ENCODE peak calls at places on chromosomes 11 and 22, in nine cellular contexts. J is GM12865; A is CD8-positive, alpha-beta T cell; Z is GM13977; M is cardiac muscle cell; D is tibial nerve; G is MCF 10A; E is vagina; X is mucosa of descending colon. H is an unnamed sample.

GRCh38 chr11:3808846-3809623 is 675 bp downstream of the PGAP2 start:
- DNase-seq in J (peak), A (no peak), Z (peak), M (peak), D (no peak), G (peak), E (no peak), X (no peak), H (peak)

GRCh38 chr11:69657911-69658605 is 17.1 kb downstream of the LTO1 start:
- DNase-seq in J (no peak), A (no peak), Z (no peak), M (peak), D (no peak), G (no peak), E (no peak), X (peak), H (no peak)

GRCh38 chr22:26503758-26504157 is 8.5 kb downstream of the TFIP11 start:
- DNase-seq in J (no peak), A (no peak), Z (no peak), M (no peak), D (no peak), G (no peak), E (no peak), X (no peak), H (no peak)

GRCh38 chr11:117723625-117724024 is 73.4 kb downstream of the DSCAML1 start:
- DNase-seq in J (no peak), A (no peak), Z (no peak), M (no peak), D (no peak), G (peak), E (no peak), X (no peak), H (no peak)

GRCh38 chr11:110921742-110922200 is 209.5 kb upstream of the ARHGAP20 start:
- DNase-seq in J (no peak), A (no peak), Z (no peak), M (peak), D (no peak), G (peak), E (no peak), X (no peak), H (no peak)

GRCh38 chr11:58494096-58494495 is 13.8 kb downstream of the OR5B21 start:
- DNase-seq in J (no peak), A (no peak), Z (no peak), M (no peak), D (no peak), G (no peak), E (no peak), X (no peak), H (no peak)

GRCh38 chr22:32206774-32207758 is 2.2 kb upstream of the RFPL2 start:
- DNase-seq in J (peak), A (no peak), Z (peak), M (peak), D (no peak), G (peak), E (no peak), X (peak), H (no peak)

GRCh38 chr11:107731911-107732310 is 20.1 kb upstream of the SLN start:
- DNase-seq in J (no peak), A (no peak), Z (no peak), M (no peak), D (no peak), G (no peak), E (no peak), X (no peak), H (no peak)

GRCh38 chr11:68686486-68686885 is 2.1 kb downstream of the GAL start:
- DNase-seq in J (no peak), A (no peak), Z (no peak), M (no peak), D (no peak), G (no peak), E (no peak), X (no peak), H (no peak)

GRCh38 chr22:24164823-24165379 is 16.4 kb upstream of the SUSD2 start:
- DNase-seq in J (no peak), A (no peak), Z (no peak), M (no peak), D (no peak), G (no peak), E (no peak), X (no peak), H (no peak)

GRCh38 chr11:105167244-105167643 is 27.7 kb upstream of the CARD18 start:
- DNase-seq in J (no peak), A (no peak), Z (no peak), M (no peak), D (no peak), G (no peak), E (no peak), X (no peak), H (no peak)

GRCh38 chr11:990101-990500 is 46.4 kb downstream of the MUC6 start:
- DNase-seq in J (no peak), A (no peak), Z (no peak), M (no peak), D (no peak), G (no peak), E (no peak), X (no peak), H (no peak)

GRCh38 chr11:70948416-70948815 is 304.0 kb downstream of the SHANK2 start:
- DNase-seq in J (no peak), A (no peak), Z (no peak), M (no peak), D (no peak), G (no peak), E (no peak), X (no peak), H (no peak)

GRCh38 chr11:121741316-121741715 is 288.5 kb upstream of the SORL1-AS1 start:
- DNase-seq in J (no peak), A (no peak), Z (no peak), M (peak), D (no peak), G (no peak), E (no peak), X (no peak), H (no peak)

GRCh38 chr11:119839504-119840133 is 110.6 kb upstream of the NECTIN1 start:
- DNase-seq in J (no peak), A (no peak), Z (no peak), M (no peak), D (no peak), G (no peak), E (no peak), X (no peak), H (no peak)

GRCh38 chr11:47051217-47051616 is 114.7 kb downstream of the CSTPP1 start:
- DNase-seq in J (no peak), A (no peak), Z (no peak), M (peak), D (peak), G (peak), E (no peak), X (no peak), H (no peak)

GRCh38 chr22:23222875-23223565 is 42.7 kb downstream of the BCR start:
- DNase-seq in J (no peak), A (no peak), Z (no peak), M (no peak), D (no peak), G (no peak), E (no peak), X (no peak), H (no peak)

GRCh38 chr11:1012740-1013627 is 23.5 kb downstream of the MUC6 start:
- DNase-seq in J (no peak), A (no peak), Z (no peak), M (no peak), D (no peak), G (no peak), E (no peak), X (no peak), H (no peak)

GRCh38 chr11:65498042-65498726 is 661 bp upstream of the MALAT1 start:
- DNase-seq in J (peak), A (peak), Z (peak), M (peak), D (peak), G (peak), E (no peak), X (peak), H (peak)

GRCh38 chr11:65655570-65656332 is 7.0 kb downstream of the RELA start:
- DNase-seq in J (no peak), A (no peak), Z (no peak), M (no peak), D (no peak), G (no peak), E (no peak), X (no peak), H (no peak)

GRCh38 chr11:77106759-77107158 is 4.1 kb downstream of the OMP start:
- DNase-seq in J (no peak), A (no peak), Z (no peak), M (no peak), D (no peak), G (no peak), E (no peak), X (no peak), H (no peak)

GRCh38 chr11:57424802-57425564 is 1.9 kb downstream of the SLC43A3 start:
- DNase-seq in J (peak), A (peak), Z (peak), M (peak), D (peak), G (peak), E (no peak), X (peak), H (peak)

GRCh38 chr11:131770801-131771200 is 400.4 kb downstream of the NTM start:
- DNase-seq in J (no peak), A (no peak), Z (no peak), M (no peak), D (no peak), G (no peak), E (no peak), X (no peak), H (no peak)

GRCh38 chr11:68542617-68543016 is 82.1 kb downstream of the PPP6R3 start:
- DNase-seq in J (no peak), A (no peak), Z (no peak), M (peak), D (no peak), G (peak), E (no peak), X (no peak), H (no peak)

GRCh38 chr22:20577045-20577444 is 69.6 kb downstream of the MED15 start:
- DNase-seq in J (no peak), A (no peak), Z (no peak), M (no peak), D (no peak), G (no peak), E (no peak), X (no peak), H (no peak)

GRCh38 chr11:44467413-44467812 is 98.0 kb upstream of the CD82 start:
- DNase-seq in J (no peak), A (no peak), Z (no peak), M (no peak), D (no peak), G (no peak), E (no peak), X (no peak), H (no peak)

GRCh38 chr22:30860176-30861105 is 108.1 kb downstream of the MORC2 start:
- DNase-seq in J (no peak), A (no peak), Z (peak), M (no peak), D (no peak), G (no peak), E (peak), X (peak), H (no peak)

GRCh38 chr11:131195801-131196517 is 174.5 kb upstream of the NTM start:
- DNase-seq in J (no peak), A (no peak), Z (no peak), M (peak), D (no peak), G (peak), E (no peak), X (peak), H (no peak)

GRCh38 chr22:29520851-29521250 is 32.7 kb downstream of the THOC5 start:
- DNase-seq in J (no peak), A (no peak), Z (no peak), M (peak), D (no peak), G (no peak), E (no peak), X (no peak), H (no peak)

GRCh38 chr11:120337896-120338840 is 2.0 kb downstream of the ARHGEF12 start:
- DNase-seq in J (no peak), A (no peak), Z (no peak), M (no peak), D (no peak), G (peak), E (no peak), X (no peak), H (no peak)

GRCh38 chr11:107590460-107591097 is 368 bp upstream of the ELMOD1 start:
- DNase-seq in J (no peak), A (no peak), Z (peak), M (no peak), D (no peak), G (no peak), E (no peak), X (no peak), H (no peak)

GRCh38 chr22:20610243-20610686 is 102.9 kb downstream of the MED15 start:
- DNase-seq in J (no peak), A (no peak), Z (no peak), M (no peak), D (no peak), G (no peak), E (no peak), X (no peak), H (no peak)

GRCh38 chr22:44448271-44448780 is 49.7 kb downstream of the RTL6 start:
- DNase-seq in J (peak), A (no peak), Z (no peak), M (peak), D (peak), G (peak), E (no peak), X (no peak), H (no peak)

GRCh38 chr11:134266841-134267251 is 9.3 kb upstream of the GLB1L3 start:
- DNase-seq in J (no peak), A (no peak), Z (no peak), M (peak), D (peak), G (peak), E (no peak), X (no peak), H (no peak)

GRCh38 chr11:123519797-123520193 is 89.7 kb downstream of the GRAMD1B start:
- DNase-seq in J (no peak), A (no peak), Z (no peak), M (no peak), D (no peak), G (no peak), E (no peak), X (no peak), H (no peak)

GRCh38 chr11:113474362-113475159 is 637 bp downstream of the DRD2 start:
- DNase-seq in J (peak), A (peak), Z (peak), M (peak), D (peak), G (peak), E (peak), X (peak), H (peak)

GRCh38 chr11:70109006-70109405 is 30.9 kb downstream of the ANO1 start:
- DNase-seq in J (no peak), A (no peak), Z (no peak), M (peak), D (no peak), G (no peak), E (no peak), X (no peak), H (no peak)

GRCh38 chr22:49751968-49752597 is 75.6 kb downstream of the BRD1 start:
- DNase-seq in J (no peak), A (no peak), Z (no peak), M (no peak), D (no peak), G (no peak), E (no peak), X (no peak), H (no peak)

GRCh38 chr22:22545084-22545483 is 14.0 kb downstream of the PRAME start:
- DNase-seq in J (no peak), A (no peak), Z (no peak), M (no peak), D (no peak), G (no peak), E (no peak), X (no peak), H (no peak)

GRCh38 chr11:12829131-12829530 is 154.9 kb downstream of the TEAD1 start:
- DNase-seq in J (no peak), A (no peak), Z (no peak), M (no peak), D (no peak), G (no peak), E (no peak), X (no peak), H (no peak)

GRCh38 chr11:31160504-31161422 is 208.8 kb downstream of the DCDC1 start:
- DNase-seq in J (peak), A (no peak), Z (no peak), M (no peak), D (no peak), G (peak), E (no peak), X (no peak), H (no peak)
- TF ChIP-seq CTCF in J (peak), A (no peak), Z (peak), M (peak), D (no peak), G (peak), E (no peak), X (no peak), H (no peak)

DNA sequence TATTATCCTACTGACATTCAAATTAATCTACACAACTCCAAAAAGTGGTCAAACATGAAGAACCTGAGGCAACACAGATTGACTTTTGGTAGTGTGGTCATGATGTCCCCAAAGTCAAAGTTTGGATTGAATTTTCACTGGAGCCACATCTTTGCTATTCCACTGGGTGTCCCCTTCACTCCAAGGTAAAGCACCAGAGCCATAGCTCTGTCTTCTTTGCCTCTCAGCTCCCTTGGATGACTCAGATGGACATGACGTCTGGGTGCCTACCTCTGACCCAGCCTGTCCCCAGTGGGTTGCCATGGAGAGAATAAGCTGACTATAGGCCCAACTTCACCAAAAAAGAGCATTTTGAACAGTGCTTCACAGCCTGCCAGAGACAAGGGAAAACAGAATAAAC is 57.4 kb upstream of the ARHGAP42 start:
- DNase-seq in J (no peak), A (no peak), Z (no peak), M (no peak), D (no peak), G (peak), E (no peak), X (no peak), H (no peak)
- TF ChIP-seq CTCF in J (no peak), A (no peak), Z (no peak), M (no peak), D (no peak), G (no peak), E (no peak), X (no peak), H (no peak)

GRCh38 chr11:64088159-64089026 is 52.7 kb downstream of the FLRT1 start:
- DNase-seq in J (no peak), A (no peak), Z (no peak), M (no peak), D (no peak), G (peak), E (no peak), X (no peak), H (no peak)
- TF ChIP-seq CTCF in J (peak), A (no peak), Z (peak), M (peak), D (no peak), G (peak), E (no peak), X (no peak), H (peak)

GRCh38 chr11:74447720-74448119 is 19.6 kb downstream of the KCNE3 start:
- DNase-seq in J (no peak), A (no peak), Z (no peak), M (no peak), D (no peak), G (no peak), E (no peak), X (no peak), H (no peak)

GRCh38 chr11:74446445-74446844 is 20.9 kb downstream of the KCNE3 start:
- DNase-seq in J (no peak), A (no peak), Z (no peak), M (no peak), D (no peak), G (no peak), E (no peak), X (no peak), H (no peak)

GRCh38 chr11:74444173-74444832 is 23.0 kb downstream of the KCNE3 start:
- DNase-seq in J (no peak), A (no peak), Z (no peak), M (no peak), D (no peak), G (no peak), E (no peak), X (no peak), H (no peak)

GRCh38 chr11:74442601-74443000 is 24.7 kb downstream of the KCNE3 start:
- DNase-seq in J (no peak), A (no peak), Z (no peak), M (no peak), D (no peak), G (no peak), E (no peak), X (no peak), H (no peak)

GRCh38 chr11:74443071-74443864 is 24.1 kb downstream of the KCNE3 start:
- DNase-seq in J (no peak), A (no peak), Z (no peak), M (peak), D (no peak), G (peak), E (no peak), X (peak), H (no peak)
- TF ChIP-seq CTCF in J (no peak), A (no peak), Z (no peak), M (no peak), D (no peak), G (peak), E (no peak), X (no peak), H (no peak)

GRCh38 chr11:11265320-11265719 is 87.7 kb downstream of the CSNK2A3 start:
- DNase-seq in J (no peak), A (no peak), Z (no peak), M (no peak), D (no peak), G (no peak), E (no peak), X (no peak), H (no peak)

GRCh38 chr11:11267312-11267711 is 85.7 kb downstream of the CSNK2A3 start:
- DNase-seq in J (no peak), A (no peak), Z (no peak), M (no peak), D (no peak), G (no peak), E (no peak), X (no peak), H (no peak)

GRCh38 chr11:11268119-11268518 is 84.9 kb downstream of the CSNK2A3 start:
- DNase-seq in J (no peak), A (no peak), Z (no peak), M (no peak), D (no peak), G (no peak), E (no peak), X (no peak), H (no peak)

GRCh38 chr11:11268706-11269105 is 84.3 kb downstream of the CSNK2A3 start:
- DNase-seq in J (no peak), A (no peak), Z (no peak), M (no peak), D (no peak), G (no peak), E (no peak), X (no peak), H (no peak)

GRCh38 chr11:11265994-11266606 is 87.0 kb downstream of the CSNK2A3 start:
- DNase-seq in J (peak), A (peak), Z (peak), M (peak), D (peak), G (peak), E (no peak), X (peak), H (peak)
- TF ChIP-seq CTCF in J (peak), A (peak), Z (peak), M (peak), D (peak), G (peak), E (peak), X (peak), H (peak)

DNA sequence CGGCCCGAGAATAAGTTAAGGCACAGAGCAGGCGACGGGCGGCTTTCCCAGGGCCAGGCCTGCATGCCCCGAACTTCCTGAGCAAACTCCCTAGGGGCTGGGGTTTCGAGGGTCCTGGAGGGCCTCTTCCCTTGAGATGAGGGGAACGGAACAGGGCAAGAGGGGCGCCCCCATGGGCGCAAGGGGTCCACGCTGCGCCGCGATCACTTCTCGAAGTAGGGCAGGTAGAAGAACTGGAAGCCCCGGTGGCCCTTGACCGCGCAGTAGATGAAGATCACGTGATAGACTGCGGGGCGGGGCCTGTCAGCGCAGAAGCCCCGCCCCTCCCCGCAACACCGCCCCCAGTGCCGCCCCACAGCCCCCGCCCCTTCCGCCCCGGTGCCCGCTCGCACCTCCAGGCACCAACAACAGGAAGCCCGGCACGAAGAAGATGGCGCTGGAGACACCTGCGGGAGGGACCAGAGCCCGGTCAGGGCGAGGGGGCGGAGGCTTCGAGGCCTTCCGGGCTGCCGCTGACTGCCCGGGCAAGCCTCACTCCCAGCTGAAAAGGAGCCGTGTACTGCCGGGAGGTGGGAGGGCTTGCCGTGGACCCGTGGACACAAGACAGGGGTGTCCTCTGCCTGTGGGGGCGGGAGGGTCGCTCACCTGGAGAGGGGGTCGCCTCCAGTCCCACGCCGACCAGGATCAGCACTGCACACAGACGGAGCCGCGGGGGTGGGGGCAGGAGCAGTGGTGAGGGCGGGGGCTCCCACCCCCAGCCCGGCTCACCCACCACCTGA is 4.5 kb downstream of the TMEM134 start:
- DNase-seq in J (peak), A (peak), Z (peak), M (peak), D (peak), G (peak), E (no peak), X (peak), H (peak)
- TF ChIP-seq CTCF in J (no peak), A (no peak), Z (no peak), M (no peak), D (no peak), G (no peak), E (no peak), X (no peak), H (no peak)